ENCODE peak calls at places on chromosomes 5 and 9, in seven cellular contexts. D, F, B, Y, O, T and G are unnamed samples.

GRCh38 chr5:94691947-94692346 is 73.5 kb downstream of the SLF1 start:
- DNase-seq in D (no peak), F (peak; percentile 3), B (no peak), Y (peak; percentile 20), O (no peak), T (no peak), G (no peak)

GRCh38 chr5:82417776-82418607 is 139.8 kb upstream of the RPS23 start:
- DNase-seq in D (no peak), F (no peak), B (no peak), Y (no peak), O (no peak), T (no peak), G (no peak)

GRCh38 chr9:128863647-128864046 is 18.1 kb downstream of the KYAT1 start:
- DNase-seq in D (peak; percentile 13), F (peak; percentile 72), B (peak; percentile 48), Y (peak; percentile 87), O (peak; percentile 99), T (peak; percentile 90), G (no peak)

GRCh38 chr5:69341520-69342161 is 9.0 kb upstream of the CCDC125 start:
- DNase-seq in D (no peak), F (no peak), B (no peak), Y (no peak), O (no peak), T (no peak), G (no peak)

GRCh38 chr9:18438300-18438925 is 35.5 kb upstream of the ADAMTSL1 start:
- DNase-seq in D (no peak), F (no peak), B (no peak), Y (peak; percentile 65), O (peak; percentile 62), T (no peak), G (no peak)

GRCh38 chr9:122320346-122320995 is 50.4 kb upstream of the PTGS1 start:
- DNase-seq in D (no peak), F (no peak), B (no peak), Y (no peak), O (no peak), T (no peak), G (no peak)

GRCh38 chr5:68141494-68141893 is 74.1 kb upstream of the PIK3R1 start:
- DNase-seq in D (peak; percentile 55), F (no peak), B (no peak), Y (no peak), O (no peak), T (no peak), G (no peak)

GRCh38 chr5:103232393-103232999 is 26.1 kb upstream of the MACIR start:
- DNase-seq in D (no peak), F (peak; percentile 41), B (peak; percentile 36), Y (peak; percentile 44), O (no peak), T (peak; percentile 34), G (peak; percentile 39)

GRCh38 chr9:6598249-6598725 is 47.2 kb downstream of the GLDC start:
- DNase-seq in D (peak; percentile 92), F (no peak), B (no peak), Y (no peak), O (no peak), T (no peak), G (no peak)

GRCh38 chr5:33229216-33229615 is 211.5 kb upstream of the TARS1 start:
- DNase-seq in D (no peak), F (no peak), B (no peak), Y (no peak), O (no peak), T (no peak), G (no peak)

GRCh38 chr5:820245-820644 is 30.5 kb downstream of the ZDHHC11 start:
- DNase-seq in D (no peak), F (no peak), B (no peak), Y (no peak), O (no peak), T (no peak), G (no peak)

GRCh38 chr5:149552038-149552494 is 827 bp upstream of the CSNK1A1 start:
- DNase-seq in D (no peak), F (no peak), B (no peak), Y (no peak), O (no peak), T (no peak), G (no peak)
- TF ChIP-seq CTCF in D (no peak), F (no peak), B (no peak), Y (no peak), O (no peak), T (no peak), G (no peak)

GRCh38 chr9:112112941-112113399 is 62.1 kb downstream of the SUSD1 start:
- DNase-seq in D (no peak), F (peak; percentile 60), B (peak; percentile 82), Y (peak; percentile 24), O (peak; percentile 52), T (no peak), G (peak; percentile 20)

GRCh38 chr9:112111461-112111860 is 63.6 kb downstream of the SUSD1 start:
- DNase-seq in D (no peak), F (no peak), B (no peak), Y (no peak), O (peak; percentile 30), T (no peak), G (no peak)

GRCh38 chr9:112110094-112110772 is 64.9 kb downstream of the SUSD1 start:
- DNase-seq in D (no peak), F (peak; percentile 48), B (no peak), Y (no peak), O (peak; percentile 24), T (no peak), G (no peak)

GRCh38 chr9:112110773-112111106 is 64.4 kb downstream of the SUSD1 start:
- DNase-seq in D (no peak), F (no peak), B (no peak), Y (no peak), O (no peak), T (no peak), G (no peak)

DNA sequence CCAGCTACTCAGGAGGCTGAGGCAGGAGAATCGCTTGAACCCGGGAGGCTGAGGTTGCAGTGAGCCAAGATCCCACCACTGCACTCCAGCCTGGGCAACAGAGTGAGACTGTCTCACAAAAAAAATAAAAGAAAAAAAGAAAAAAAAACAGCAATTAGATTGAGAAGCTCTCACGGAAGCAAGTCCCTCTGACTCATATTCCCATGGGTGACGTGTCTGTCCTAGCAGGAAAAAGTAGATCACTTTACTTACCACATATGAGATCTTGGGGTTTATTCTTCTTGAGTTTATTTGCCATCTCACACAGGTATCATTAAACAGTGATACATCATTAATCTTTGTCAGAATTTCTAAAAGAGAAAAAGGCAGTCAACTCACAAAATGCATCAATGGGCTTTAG is 62.6 kb downstream of the SUSD1 start:
- DNase-seq in D (no peak), F (no peak), B (peak; percentile 83), Y (no peak), O (no peak), T (no peak), G (no peak)
- TF ChIP-seq SIN3A in D (no peak), F (no peak), B (no peak), Y (no peak), O (no peak), T (no peak), G (no peak)

GRCh38 chr9:95125652-95126051 is 191.9 kb downstream of the FANCC start:
- DNase-seq in D (no peak), F (no peak), B (no peak), Y (no peak), O (no peak), T (no peak), G (no peak)

GRCh38 chr9:95127249-95128176 is 190.0 kb downstream of the FANCC start:
- DNase-seq in D (no peak), F (peak; percentile 53), B (peak; percentile 29), Y (peak; percentile 84), O (peak; percentile 93), T (peak; percentile 82), G (no peak)

GRCh38 chr9:95124582-95125359 is 192.7 kb downstream of the FANCC start:
- DNase-seq in D (no peak), F (no peak), B (no peak), Y (peak; percentile 74), O (no peak), T (no peak), G (no peak)

GRCh38 chr9:95128177-95128524 is 189.4 kb downstream of the FANCC start:
- DNase-seq in D (no peak), F (no peak), B (no peak), Y (no peak), O (no peak), T (no peak), G (no peak)

DNA sequence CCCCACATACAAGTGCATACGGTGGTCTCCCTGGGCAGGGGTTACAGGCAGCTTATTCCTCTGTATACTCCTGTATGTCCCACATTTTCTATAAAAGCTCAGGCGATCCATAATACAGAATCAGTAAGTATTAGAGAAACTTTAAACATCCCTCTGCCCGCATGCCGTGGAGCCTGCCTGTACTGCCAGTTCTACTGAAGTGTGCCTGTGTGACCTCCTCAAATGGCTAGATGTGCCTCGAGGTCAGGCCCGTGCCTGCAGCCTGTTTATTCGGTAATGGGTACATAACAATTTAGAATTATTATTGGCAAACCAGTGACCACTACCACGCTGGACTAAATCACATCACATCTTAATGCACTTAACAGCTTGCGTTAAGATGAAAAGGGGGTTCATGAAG is 190.8 kb downstream of the FANCC start:
- DNase-seq in D (no peak), F (no peak), B (no peak), Y (no peak), O (no peak), T (no peak), G (no peak)
- H3K4me3 ChIP-seq in D (no peak overlapping the region), F (no peak overlapping the region), B (no peak overlapping the region), Y (no peak overlapping the region), O (no peak overlapping the region), T (no peak overlapping the region), G (no peak overlapping the region)

GRCh38 chr9:93266521-93267001 is 82.6 kb downstream of the WNK2 start:
- DNase-seq in D (no peak), F (no peak), B (no peak), Y (peak; percentile 12), O (no peak), T (peak; percentile 4), G (no peak)

GRCh38 chr9:93270976-93271375 is 87.0 kb downstream of the WNK2 start:
- DNase-seq in D (no peak), F (no peak), B (no peak), Y (no peak), O (no peak), T (no peak), G (no peak)

GRCh38 chr9:93267681-93268505 is 84.0 kb downstream of the WNK2 start:
- DNase-seq in D (no peak), F (no peak), B (no peak), Y (peak; percentile 9), O (no peak), T (peak; percentile 3), G (no peak)

GRCh38 chr9:93267091-93267541 is 83.2 kb downstream of the WNK2 start:
- DNase-seq in D (no peak), F (no peak), B (no peak), Y (peak; percentile 16), O (no peak), T (no peak), G (no peak)

DNA sequence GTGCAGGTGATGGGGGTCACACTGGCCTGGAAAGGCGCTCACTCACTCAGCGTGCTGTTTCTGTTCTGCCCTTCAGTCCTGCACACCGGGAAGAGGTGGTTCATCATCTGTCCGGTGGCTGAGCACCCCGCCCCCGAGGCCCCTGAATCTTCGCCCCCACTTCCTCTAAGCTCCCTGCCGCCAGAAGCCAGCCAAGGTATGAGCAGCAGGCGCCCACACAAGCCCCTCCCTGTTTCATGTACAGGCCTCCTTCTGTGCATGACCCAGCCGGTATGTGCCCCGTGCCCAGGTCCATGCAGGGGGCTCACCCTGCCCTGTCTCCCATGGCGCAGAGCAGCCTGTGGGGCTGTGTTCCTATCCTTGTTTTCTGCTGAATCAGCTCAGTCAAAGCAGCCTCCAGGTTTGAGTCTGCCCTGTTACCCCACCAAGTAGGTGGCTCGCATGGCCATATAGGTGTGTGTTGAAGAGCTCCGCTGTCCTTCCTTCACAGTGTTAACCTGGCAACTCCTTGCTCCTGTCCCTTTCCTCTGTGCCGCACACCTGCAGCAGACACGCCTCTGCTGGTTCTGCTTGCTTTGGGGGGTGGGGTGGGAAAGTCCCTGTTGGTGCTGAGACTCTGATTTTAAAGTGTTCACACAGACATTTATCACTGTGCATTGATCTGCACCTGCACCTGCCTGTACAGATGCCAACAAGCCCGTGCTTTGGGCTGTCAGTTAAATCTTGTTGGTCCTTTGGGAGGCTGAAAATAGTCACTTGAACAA is 84.8 kb downstream of the WNK2 start:
- DNase-seq in D (no peak), F (no peak), B (no peak), Y (peak; percentile 8), O (no peak), T (no peak), G (no peak)
- TF ChIP-seq CTCF in D (no peak), F (no peak), B (no peak), Y (no peak), O (no peak), T (no peak), G (no peak)